ENCODE peak calls at places on chromosomes 16 and 17, in ten cellular contexts. R, W, T, U, N, H, Z, F, D and L are unnamed samples.

GRCh38 chr16:369866-370436 is 387 bp downstream of the MRPL28 start:
- DNase-seq in H (no peak), N (no peak), R (peak), Z (no peak), T (no peak), U (no peak), F (no peak), W (peak), D (no peak), L (no peak)

GRCh38 chr16:75108792-75109731 is 7.5 kb downstream of the LDHD start:
- DNase-seq in F (peak), T (peak), Z (peak), R (peak), W (peak), U (peak), H (peak), D (peak), N (peak), L (peak)

GRCh38 chr17:39740357-39741111 is 2.8 kb downstream of the GRB7 start:
- DNase-seq in Z (no peak), W (peak), F (peak), R (no peak), H (peak), U (peak), N (no peak), D (no peak), T (no peak), L (peak)

GRCh38 chr17:63623786-63624185 is 1.6 kb downstream of the MAP3K3 start:
- DNase-seq in H (no peak), T (no peak), Z (no peak), W (no peak), F (no peak), U (no peak), D (no peak), R (no peak), N (no peak), L (no peak)

GRCh38 chr16:57721765-57722499 is 13.6 kb upstream of the KATNB1 start:
- DNase-seq in H (no peak), N (no peak), Z (no peak), D (no peak), T (no peak), U (no peak), W (no peak), F (no peak), R (no peak), L (no peak)

GRCh38 chr17:73430848-73431247 is 119.0 kb upstream of the CDC42EP4 start:
- DNase-seq in U (no peak), H (no peak), F (peak), D (peak), Z (no peak), W (no peak), N (peak), T (no peak), R (no peak), L (no peak)

GRCh38 chr16:1791943-1792812 is 1.3 kb downstream of the IGFALS start:
- DNase-seq in Z (no peak), F (no peak), W (peak), N (no peak), U (peak), R (no peak), T (peak), H (no peak), D (peak), L (no peak)

GRCh38 chr17:29246638-29247037 is at the start of gene CRYBA1:
- DNase-seq in D (no peak), U (no peak), N (no peak), W (no peak), Z (no peak), R (no peak), F (no peak), T (no peak), H (no peak), L (no peak)

GRCh38 chr17:45338023-45338781 is 21.4 kb upstream of the MAP3K14 start:
- DNase-seq in U (no peak), N (no peak), W (no peak), F (no peak), R (no peak), Z (no peak), H (no peak), T (no peak), D (no peak), L (no peak)

GRCh38 chr16:73890524-73891500 is 405.8 kb upstream of the PSMD7 start:
- DNase-seq in N (peak), F (no peak), W (peak), H (no peak), T (no peak), D (no peak), R (no peak), Z (no peak), U (no peak), L (peak)

GRCh38 chr17:78965369-78965982 is 14.2 kb downstream of the LGALS3BP start:
- DNase-seq in F (no peak), D (no peak), N (no peak), U (no peak), Z (no peak), R (no peak), T (no peak), H (peak), W (no peak), L (no peak)

GRCh38 chr17:17750881-17751280 is 69.6 kb downstream of the RAI1 start:
- DNase-seq in W (no peak), T (peak), D (no peak), Z (no peak), H (no peak), R (no peak), F (peak), U (no peak), N (peak), L (no peak)

GRCh38 chr16:9068886-9069285 is 22.6 kb upstream of the HAPSTR1 start:
- DNase-seq in H (no peak), F (no peak), D (no peak), W (no peak), R (no peak), T (no peak), U (no peak), N (no peak), Z (no peak), L (no peak)

GRCh38 chr17:64679710-64680216 is 17.7 kb upstream of the SMURF2 start:
- DNase-seq in T (no peak), F (no peak), R (no peak), N (no peak), D (no peak), W (peak), U (no peak), H (no peak), Z (peak), L (peak)

GRCh38 chr17:30380106-30380420 is 1.3 kb downstream of the CPD start:
- DNase-seq in N (no peak), R (no peak), Z (no peak), U (no peak), H (no peak), W (no peak), D (no peak), T (no peak), F (no peak), L (no peak)

GRCh38 chr16:55624696-55625095 is 31.1 kb upstream of the SLC6A2 start:
- DNase-seq in D (no peak), Z (no peak), R (no peak), T (no peak), F (no peak), W (no peak), N (no peak), H (no peak), U (no peak), L (no peak)

DNA sequence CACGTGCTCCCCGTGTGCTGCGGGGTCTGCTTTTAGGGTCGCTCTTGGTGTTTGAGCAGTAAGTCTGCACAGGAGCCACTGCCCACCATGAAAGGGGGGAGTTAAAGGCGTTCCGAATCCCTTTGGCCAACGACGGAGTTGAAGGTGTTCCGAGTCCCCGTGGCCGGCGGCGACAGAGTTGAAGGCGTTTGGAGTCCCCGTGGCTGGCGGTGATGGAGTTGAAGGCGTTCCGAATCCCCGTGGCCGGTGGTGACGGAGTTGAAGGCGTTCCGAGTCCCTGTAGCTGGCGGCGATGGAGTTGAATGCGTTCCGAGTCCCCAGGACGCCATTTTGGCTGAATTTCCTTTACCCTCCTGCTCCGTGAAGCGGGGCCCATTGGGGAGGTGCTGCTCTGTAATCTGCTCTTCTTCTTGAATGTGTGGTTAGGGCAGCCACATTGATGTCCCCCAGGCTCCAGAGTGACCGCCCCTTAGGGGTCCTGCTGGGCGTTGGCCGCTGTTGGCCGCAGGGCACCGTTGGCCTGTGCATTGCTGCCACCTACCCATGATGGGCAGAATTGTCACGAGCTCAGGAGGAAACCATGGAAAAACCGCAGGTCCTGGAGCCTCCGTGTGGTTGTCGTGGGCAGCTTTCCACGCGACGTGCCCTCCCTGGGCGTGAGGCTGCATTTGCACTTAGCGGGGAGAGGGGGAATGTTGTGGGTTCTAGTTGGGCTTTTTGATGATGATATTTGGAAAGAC is 73.7 kb upstream of the ZNF750 start:
- DNase-seq in T (no peak), U (peak), R (peak), N (no peak), Z (no peak), F (no peak), H (peak), W (no peak), D (no peak), L (no peak)
- TF ChIP-seq CTCF in T (no peak), U (no peak), R (no peak), N (no peak), Z (peak), F (peak), H (peak), W (peak), D (peak), L (no peak)

DNA sequence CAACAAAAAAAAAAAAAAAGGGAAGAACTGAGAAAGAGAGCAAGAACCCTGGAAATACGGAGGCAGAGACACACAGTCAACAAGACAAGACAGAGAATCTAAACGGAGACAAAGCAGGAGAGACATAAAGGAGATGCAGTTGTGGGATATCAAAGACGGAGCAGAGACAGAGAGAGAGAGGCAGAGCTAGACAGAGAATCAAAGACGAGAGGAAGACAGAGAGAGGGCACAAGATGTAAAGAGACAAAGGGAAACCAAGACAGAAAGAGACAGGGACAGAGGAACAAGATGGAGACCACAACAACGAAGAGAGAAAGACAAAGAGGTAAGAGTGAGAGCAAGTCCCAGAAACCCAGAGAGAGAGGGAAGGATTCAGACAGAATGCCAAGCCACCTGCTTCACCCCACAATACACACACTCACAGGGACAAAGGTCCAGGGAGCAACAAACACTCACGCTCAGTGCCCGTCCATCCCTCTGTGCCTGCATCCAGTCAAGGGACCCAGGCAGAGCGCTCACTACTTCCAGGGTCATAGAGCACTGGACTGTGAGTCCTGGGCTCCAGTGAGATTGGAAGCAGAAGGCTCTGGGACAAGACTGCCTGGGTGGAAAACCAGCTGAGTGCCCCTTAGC is 88.9 kb downstream of the C16orf78 start:
- DNase-seq in N (no peak), U (no peak), H (no peak), R (no peak), T (no peak), Z (no peak), F (no peak), W (no peak), D (no peak), L (no peak)
- H3K4me3 ChIP-seq in N (no peak), U (no peak), H (no peak), R (no peak), T (no peak), Z (no peak), F (no peak), W (no peak), D (no peak), L (no peak)

DNA sequence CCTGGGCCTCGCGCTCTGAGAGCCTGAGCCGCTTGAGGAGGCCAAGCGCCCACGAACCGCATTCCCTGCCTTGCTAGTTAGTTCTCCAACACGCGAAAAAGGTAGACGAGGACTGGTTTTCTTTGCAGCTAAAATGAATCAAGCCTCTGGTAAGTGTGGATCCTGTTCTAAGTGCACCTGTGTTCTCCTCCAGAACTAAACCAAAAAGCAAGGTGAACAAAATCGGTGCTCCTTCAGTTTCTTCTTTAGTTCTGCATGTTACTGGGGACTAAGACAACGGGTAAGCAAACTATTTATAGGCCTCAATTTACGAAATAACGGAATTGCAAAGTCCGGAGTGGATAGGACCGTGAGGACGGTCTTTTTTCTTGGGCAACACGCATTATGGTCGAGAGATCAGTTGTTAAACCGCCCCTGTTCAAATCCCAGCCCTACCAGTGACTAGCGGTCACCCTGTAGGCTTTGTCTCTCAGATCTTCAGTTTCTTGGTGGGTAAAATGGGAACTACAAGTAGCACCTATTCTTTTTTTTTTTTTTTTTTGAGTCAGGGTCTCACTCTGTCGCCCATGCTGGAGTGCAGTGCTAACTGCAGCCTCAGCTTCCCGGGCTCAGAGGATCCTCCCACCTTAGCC is 993 bp upstream of the ANKRD11 start:
- DNase-seq in R (no peak), N (no peak), F (no peak), W (no peak), H (no peak), T (no peak), U (no peak), Z (no peak), D (no peak), L (peak)
- TF ChIP-seq CTCF in R (no peak), N (peak), F (no peak), W (peak), H (peak), T (no peak), U (no peak), Z (peak), D (no peak), L (peak)

GRCh38 chr16:19118938-19119431 is 5.2 kb downstream of the ITPRIPL2 start:
- DNase-seq in D (no peak), H (peak), R (no peak), T (peak), W (peak), Z (peak), U (no peak), F (peak), N (no peak), L (peak)
- H3K4me3 ChIP-seq in D (peak), H (no peak), R (peak), T (peak), W (no peak), Z (peak), U (no peak), F (no peak), N (no peak), L (peak)

GRCh38 chr16:68083239-68083781 is 1.9 kb upstream of the NFATC3 start:
- DNase-seq in D (no peak), F (no peak), H (no peak), W (no peak), U (no peak), N (no peak), Z (no peak), T (no peak), R (no peak), L (no peak)

GRCh38 chr16:68084504-68085258 is 489 bp upstream of the NFATC3 start:
- DNase-seq in T (peak), R (peak), F (peak), Z (no peak), H (peak), W (peak), U (peak), D (peak), N (peak), L (peak)

GRCh38 chr16:68085259-68086071 is at the start of gene NFATC3:
- DNase-seq in D (peak), Z (peak), T (peak), F (peak), H (peak), N (peak), R (peak), U (peak), W (peak), L (peak)

GRCh38 chr16:68082596-68083238 is 2.5 kb upstream of the NFATC3 start:
- DNase-seq in D (no peak), Z (no peak), U (no peak), R (no peak), T (no peak), W (no peak), H (no peak), F (no peak), N (no peak), L (no peak)

DNA sequence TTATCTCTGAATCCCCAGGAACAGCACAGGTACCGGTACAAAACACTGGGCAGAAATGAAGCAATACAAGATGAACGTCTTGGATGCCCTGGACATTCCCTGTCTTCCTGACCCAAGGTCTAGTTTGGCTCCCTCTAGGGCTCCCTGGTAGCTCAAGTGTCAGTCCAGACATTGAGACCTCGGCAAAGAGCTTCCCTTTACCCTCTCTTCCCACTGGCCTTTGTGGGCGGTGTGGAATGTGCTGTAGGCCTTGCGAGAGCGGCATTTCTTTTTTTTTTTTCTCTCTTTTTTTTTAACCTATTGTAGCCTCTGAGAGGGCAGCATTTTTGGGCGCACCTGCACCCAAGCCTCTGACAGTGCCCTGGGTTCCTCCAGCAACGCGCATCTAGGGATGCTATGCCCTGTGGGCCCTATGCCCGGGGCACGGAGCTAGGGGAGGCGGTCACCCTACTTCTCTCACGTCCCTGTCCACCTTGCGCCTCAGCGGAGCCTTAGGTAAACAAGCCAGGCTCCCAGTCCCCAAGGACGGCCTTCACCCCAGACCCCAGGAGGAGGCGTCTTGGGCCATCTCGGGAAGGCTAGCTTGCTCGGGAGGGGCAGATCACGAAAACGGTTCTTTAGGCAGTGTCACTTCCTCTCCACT is 1.2 kb upstream of the NFATC3 start:
- DNase-seq in W (peak), N (no peak), H (no peak), Z (no peak), D (peak), U (no peak), R (no peak), T (no peak), F (no peak), L (peak)
- TF ChIP-seq CTCF in W (no peak), N (no peak), H (no peak), Z (no peak), D (no peak), U (no peak), R (no peak), T (no peak), F (no peak), L (peak)

GRCh38 chr16:2979669-2980226 is 498 bp downstream of the PKMYT1 start:
- DNase-seq in H (no peak), W (no peak), R (no peak), Z (no peak), F (no peak), N (no peak), U (peak), T (no peak), D (no peak), L (no peak)
- H3K4me3 ChIP-seq in H (no peak), W (peak), R (peak), Z (peak), F (peak), N (peak), U (peak), T (peak), D (peak), L (peak)

GRCh38 chr16:10256855-10257641 is 74.8 kb upstream of the GRIN2A start:
- DNase-seq in U (no peak), T (peak), R (peak), H (peak), F (peak), N (peak), D (no peak), Z (no peak), W (peak), L (peak)

GRCh38 chr16:10252155-10252554 is 69.9 kb upstream of the GRIN2A start:
- DNase-seq in N (no peak), R (no peak), U (no peak), D (no peak), T (no peak), Z (no peak), F (no peak), H (no peak), W (no peak), L (no peak)

GRCh38 chr16:10255728-10256127 is 73.5 kb upstream of the GRIN2A start:
- DNase-seq in Z (no peak), D (no peak), N (no peak), F (no peak), H (no peak), R (no peak), T (no peak), U (no peak), W (no peak), L (no peak)

GRCh38 chr16:10250137-10250850 is 68.1 kb upstream of the GRIN2A start:
- DNase-seq in T (no peak), U (no peak), Z (no peak), W (peak), D (no peak), H (no peak), R (no peak), F (no peak), N (no peak), L (no peak)

DNA sequence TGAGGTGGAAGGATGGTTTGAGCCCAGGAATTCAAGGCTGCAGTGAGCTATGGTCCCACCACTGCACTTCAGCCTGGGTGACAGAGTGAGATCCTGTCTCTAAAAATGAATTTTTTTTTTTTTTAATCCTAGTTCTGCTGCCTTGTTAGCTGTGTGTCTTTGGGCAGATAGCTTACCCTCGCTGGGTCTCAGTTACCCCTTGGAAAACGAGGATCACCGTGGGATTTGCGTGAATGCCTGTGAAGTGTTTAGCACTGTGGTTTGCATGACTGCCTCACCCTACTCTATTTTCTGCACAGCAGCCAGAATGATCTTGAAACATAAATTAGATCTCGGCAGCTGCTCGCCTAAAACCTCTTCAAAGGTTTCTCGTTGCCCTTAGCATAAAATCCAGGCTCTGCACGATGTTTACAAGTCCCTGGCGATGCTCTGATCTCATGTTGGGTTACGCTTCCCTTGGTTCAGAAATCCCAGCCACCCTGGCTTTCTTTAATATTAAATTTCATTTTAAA is 71.2 kb upstream of the GRIN2A start:
- DNase-seq in R (no peak), N (no peak), W (no peak), Z (no peak), H (peak), T (no peak), U (no peak), F (no peak), D (no peak), L (no peak)
- TF ChIP-seq CTCF in R (no peak), N (no peak), W (no peak), Z (no peak), H (no peak), T (no peak), U (no peak), F (no peak), D (no peak), L (no peak)